ENCODE peak calls at places on chromosomes 11 and 22, in eight cellular contexts. G is epithelial cell of proximal tubule, M is OCI-M1, S is fibroblast of pulmonary artery, E is adrenal gland, H is stomach, V is ovary, B is SJCRH30. Z is an unnamed sample.
A peak's percentile ranks its signal among the peaks of the same experiment; 100 is the strongest.

GRCh38 chr11:112794321-112794720 is 166.9 kb upstream of the NCAM1 start:
- DNase-seq in V (no peak), H (no peak), M (no peak), B (peak; percentile 76), E (no peak), S (no peak), G (no peak), Z (no peak)

GRCh38 chr11:68149417-68149816 is 28.2 kb upstream of the CHKA start:
- DNase-seq in G (no peak), V (no peak), B (no peak), M (no peak), E (no peak), S (no peak), H (no peak), Z (peak; percentile 64)

GRCh38 chr11:66848671-66849500 is 5.6 kb downstream of the RCE1 start:
- DNase-seq in M (no peak), G (no peak), S (no peak), E (peak; percentile 25), V (peak; percentile 21), H (peak; percentile 10), B (no peak), Z (no peak)

GRCh38 chr11:68012044-68012842 is 2.1 kb downstream of the ALDH3B1 start:
- DNase-seq in H (no peak), E (no peak), B (no peak), M (no peak), G (no peak), S (no peak), V (no peak), Z (no peak)

GRCh38 chr22:49662681-49663080 is 165.0 kb downstream of the BRD1 start:
- DNase-seq in V (peak; percentile 6), E (peak; percentile 5), G (no peak), B (no peak), S (no peak), H (no peak), M (no peak), Z (no peak)

GRCh38 chr11:1025410-1026162 is 10.9 kb downstream of the MUC6 start:
- DNase-seq in S (no peak), E (no peak), B (no peak), M (no peak), H (no peak), G (no peak), V (no peak), Z (no peak)

GRCh38 chr11:109422755-109423113 is 744 bp downstream of the C11orf87 start:
- DNase-seq in M (no peak), S (peak; percentile 17), B (no peak), V (no peak), G (no peak), E (peak; percentile 13), H (no peak), Z (no peak)

GRCh38 chr11:121723261-121723741 is 270.5 kb upstream of the SORL1-AS1 start:
- DNase-seq in G (no peak), B (peak; percentile 20), S (peak; percentile 74), H (no peak), E (no peak), M (no peak), V (peak; percentile 65), Z (no peak)

GRCh38 chr22:37808294-37808657 is 542 bp downstream of the GCAT start:
- DNase-seq in B (peak; percentile 17), M (no peak), E (no peak), S (peak; percentile 48), H (no peak), V (no peak), G (no peak), Z (no peak)

GRCh38 chr11:19631657-19632325 is 80.8 kb upstream of the NAV2 start:
- DNase-seq in G (no peak), E (no peak), S (no peak), H (no peak), M (no peak), B (peak; percentile 37), V (no peak), Z (no peak)

GRCh38 chr22:30234786-30235470 is 11.6 kb downstream of the LIF start:
- DNase-seq in G (no peak), B (peak; percentile 70), H (no peak), E (no peak), M (no peak), S (no peak), V (no peak), Z (no peak)

GRCh38 chr11:114354076-114354475 is 46.2 kb downstream of the C11orf71 start:
- DNase-seq in E (no peak), S (peak; percentile 87), V (no peak), H (no peak), M (no peak), G (peak; percentile 30), B (no peak), Z (no peak)

GRCh38 chr11:108278954-108279353 is 56.1 kb downstream of the ATM start:
- DNase-seq in B (no peak), G (no peak), E (no peak), V (no peak), S (no peak), H (no peak), M (no peak), Z (no peak)

GRCh38 chr11:67272327-67273259 is 6.3 kb downstream of the GRK2 start:
- DNase-seq in G (no peak), S (no peak), M (no peak), V (peak; percentile 21), E (no peak), B (no peak), H (no peak), Z (no peak)

GRCh38 chr11:108324587-108324986 is 101.7 kb downstream of the ATM start:
- DNase-seq in G (no peak), E (no peak), H (no peak), S (peak; percentile 39), M (no peak), V (no peak), B (no peak), Z (no peak)

GRCh38 chr11:126140932-126141291 is 70.5 kb downstream of the RPUSD4 start:
- DNase-seq in M (no peak), S (peak; percentile 57), B (peak; percentile 77), H (peak; percentile 62), G (no peak), E (peak; percentile 39), V (peak; percentile 83), Z (no peak)